ENCODE peak calls at places on chromosomes 12 and 14, in eight cellular contexts. O is left ventricle myocardium inferior; Q is cardiac fibroblast; F is WERI-Rb-1; M is foreskin fibroblast; V is kidney epithelial cell; J is CD8-positive, alpha-beta T cell; W is hepatocyte. G is an unnamed sample.

GRCh38 chr14:96204151-96205058 is at the start of gene BDKRB2:
- DNase-seq in O (peak), Q (peak), F (peak), M (peak), V (peak), J (no peak), W (peak), G (peak)

GRCh38 chr14:24858052-24858451 is 191.9 kb downstream of the STXBP6 start:
- DNase-seq in O (no peak), Q (no peak), F (no peak), M (no peak), V (no peak), J (no peak), W (no peak), G (no peak)

GRCh38 chr12:88185988-88186387 is 43.9 kb downstream of the TMTC3 start:
- DNase-seq in O (no peak), Q (peak), F (no peak), M (peak), V (peak), J (no peak), W (no peak), G (peak)

GRCh38 chr12:15763336-15763735 is 25.9 kb downstream of the EPS8 start:
- DNase-seq in O (no peak), Q (no peak), F (no peak), M (no peak), V (no peak), J (no peak), W (no peak), G (no peak)

GRCh38 chr12:93549174-93549573 is 23.3 kb upstream of the SOCS2 start:
- DNase-seq in O (no peak), Q (no peak), F (no peak), M (no peak), V (no peak), J (no peak), W (no peak), G (no peak)

GRCh38 chr14:101226603-101227425 is 323.3 kb upstream of the RTL1 start:
- DNase-seq in O (no peak), Q (no peak), F (no peak), M (no peak), V (no peak), J (no peak), W (no peak), G (no peak)

GRCh38 chr14:23071244-23071974 is 14.1 kb upstream of the CDH24 start:
- DNase-seq in O (peak), Q (peak), F (peak), M (peak), V (peak), J (peak), W (peak), G (peak)

GRCh38 chr12:87085286-87085685 is 829.1 kb upstream of the MGAT4C start:
- DNase-seq in O (no peak), Q (no peak), F (no peak), M (no peak), V (no peak), J (no peak), W (no peak), G (no peak)

GRCh38 chr14:20501346-20501745 is 4.0 kb upstream of the RNASE10 start:
- DNase-seq in O (no peak), Q (peak), F (no peak), M (peak), V (no peak), J (no peak), W (no peak), G (no peak)

GRCh38 chr12:2578191-2578590 is 216.6 kb upstream of the FKBP4 start:
- DNase-seq in O (no peak), Q (no peak), F (no peak), M (no peak), V (no peak), J (no peak), W (no peak), G (no peak)

GRCh38 chr12:63792333-63792732 is 12.6 kb downstream of the RXYLT1 start:
- DNase-seq in O (no peak), Q (no peak), F (peak), M (no peak), V (no peak), J (no peak), W (no peak), G (no peak)

GRCh38 chr12:6140646-6141045 is 16.2 kb upstream of the VWF start:
- DNase-seq in O (no peak), Q (no peak), F (no peak), M (no peak), V (no peak), J (no peak), W (no peak), G (no peak)

GRCh38 chr12:54030889-54031860 is 1.7 kb upstream of the HOXC5 start:
- DNase-seq in O (no peak), Q (peak), F (no peak), M (no peak), V (no peak), J (no peak), W (peak), G (no peak)

GRCh38 chr12:95766356-95767019 is 24.1 kb downstream of the NTN4 start:
- DNase-seq in O (no peak), Q (no peak), F (no peak), M (no peak), V (no peak), J (no peak), W (no peak), G (no peak)
- TF ChIP-seq CTCF in O (no peak), Q (no peak), F (no peak), M (no peak), V (no peak), J (no peak), W (no peak), G (no peak)

DNA sequence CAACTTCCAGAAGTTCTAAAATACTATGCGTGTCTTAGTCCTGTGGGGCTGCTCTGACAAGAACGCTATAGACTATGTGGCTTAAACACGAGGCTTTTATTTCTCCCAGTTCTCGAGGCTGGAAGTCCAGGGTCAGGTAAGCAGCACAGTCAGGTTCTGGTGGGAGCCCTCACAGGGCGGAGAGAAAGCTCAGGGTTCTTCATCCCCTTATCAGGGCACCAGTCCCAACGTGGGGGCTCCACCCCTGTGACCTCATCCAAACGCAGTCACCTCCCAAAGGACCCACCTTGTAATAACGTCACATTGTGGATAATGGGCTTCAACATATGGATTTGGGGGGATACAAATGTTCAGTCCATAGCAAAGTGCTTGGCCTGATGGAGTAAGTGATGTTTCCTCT is 37.1 kb upstream of the TC2N start:
- DNase-seq in O (no peak), Q (no peak), F (no peak), M (no peak), V (no peak), J (no peak), W (no peak), G (no peak)
- H3K4me3 ChIP-seq in O (no peak), Q (no peak), F (no peak), M (no peak), V (no peak), J (no peak), W (no peak), G (no peak)

DNA sequence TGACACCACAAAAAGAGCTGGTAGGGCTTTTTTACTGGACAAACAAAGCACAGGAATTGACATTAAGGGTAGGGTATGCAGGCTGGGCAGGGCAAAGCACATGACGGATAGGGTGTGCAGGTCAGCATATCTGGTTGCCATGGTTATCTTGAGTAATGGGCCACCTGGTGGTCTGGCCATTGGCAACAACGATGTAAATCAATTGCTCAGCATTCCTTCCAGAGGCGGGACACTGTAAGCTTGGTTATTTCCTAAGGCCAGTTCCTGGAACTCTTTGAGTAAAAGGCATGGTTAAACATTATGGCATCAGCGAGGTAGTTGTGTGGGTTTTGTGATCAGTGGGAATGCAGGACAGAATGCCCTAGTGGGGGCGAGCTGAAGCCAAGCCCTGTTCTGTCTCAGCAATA is 396.9 kb upstream of the PDE3A start:
- DNase-seq in O (no peak), Q (peak), F (no peak), M (no peak), V (peak), J (no peak), W (peak), G (peak)
- TF ChIP-seq CTCF in O (no peak), Q (no peak), F (no peak), M (no peak), V (peak), J (no peak), W (no peak), G (peak)

GRCh38 chr12:57233357-57234232 is 4.1 kb downstream of the SHMT2 start:
- DNase-seq in O (peak), Q (peak), F (no peak), M (no peak), V (no peak), J (peak), W (no peak), G (no peak)

GRCh38 chr12:57232156-57232756 is 2.7 kb downstream of the SHMT2 start:
- DNase-seq in O (no peak), Q (no peak), F (no peak), M (no peak), V (no peak), J (no peak), W (no peak), G (no peak)

GRCh38 chr12:57229634-57230380 is at the start of gene SHMT2:
- DNase-seq in O (peak), Q (peak), F (peak), M (peak), V (peak), J (peak), W (peak), G (peak)

GRCh38 chr12:57230381-57231155 is 1.1 kb downstream of the SHMT2 start:
- DNase-seq in O (peak), Q (no peak), F (no peak), M (no peak), V (no peak), J (peak), W (no peak), G (no peak)

DNA sequence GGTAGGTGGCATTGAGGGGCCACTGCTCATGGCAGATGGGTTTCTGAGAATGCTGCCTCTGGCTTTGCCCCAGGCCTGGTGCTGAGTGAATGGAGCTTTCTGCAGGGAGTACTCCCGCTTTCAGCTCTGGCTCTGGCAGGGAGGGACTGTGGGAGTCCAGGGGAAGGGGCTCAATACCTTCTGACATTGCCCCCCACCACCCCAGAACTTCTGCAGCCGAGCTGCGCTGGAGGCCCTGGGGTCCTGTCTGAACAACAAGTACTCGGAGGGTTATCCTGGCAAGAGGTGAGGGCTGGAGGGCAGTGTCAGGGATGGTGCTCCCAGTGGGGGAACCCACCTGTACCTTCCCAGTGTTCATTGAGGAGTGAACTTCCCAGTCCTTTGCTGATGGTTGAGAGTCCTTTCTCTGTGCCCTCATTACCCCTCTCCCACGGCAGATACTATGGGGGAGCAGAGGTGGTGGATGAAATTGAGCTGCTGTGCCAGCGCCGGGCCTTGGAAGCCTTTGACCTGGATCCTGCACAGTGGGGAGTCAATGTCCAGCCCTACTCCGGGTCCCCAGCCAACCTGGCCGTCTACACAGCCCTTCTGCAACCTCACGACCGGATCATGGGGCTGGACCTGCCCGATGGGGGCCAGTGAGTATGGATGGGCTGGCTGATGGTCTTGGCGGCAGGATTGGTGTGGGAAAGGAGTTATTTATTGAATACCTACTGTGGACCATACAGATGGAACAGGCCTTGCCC is 1.9 kb downstream of the SHMT2 start:
- DNase-seq in O (peak), Q (no peak), F (no peak), M (no peak), V (no peak), J (peak), W (no peak), G (no peak)
- H3K4me3 ChIP-seq in O (peak), Q (peak), F (no peak), M (peak), V (no peak), J (no peak), W (no peak), G (no peak)

GRCh38 chr12:103627189-103627855 is 40.2 kb downstream of the STAB2 start:
- DNase-seq in O (peak), Q (no peak), F (no peak), M (no peak), V (no peak), J (no peak), W (no peak), G (no peak)

GRCh38 chr12:103623716-103624115 is 36.6 kb downstream of the STAB2 start:
- DNase-seq in O (no peak), Q (no peak), F (no peak), M (no peak), V (no peak), J (no peak), W (no peak), G (no peak)

DNA sequence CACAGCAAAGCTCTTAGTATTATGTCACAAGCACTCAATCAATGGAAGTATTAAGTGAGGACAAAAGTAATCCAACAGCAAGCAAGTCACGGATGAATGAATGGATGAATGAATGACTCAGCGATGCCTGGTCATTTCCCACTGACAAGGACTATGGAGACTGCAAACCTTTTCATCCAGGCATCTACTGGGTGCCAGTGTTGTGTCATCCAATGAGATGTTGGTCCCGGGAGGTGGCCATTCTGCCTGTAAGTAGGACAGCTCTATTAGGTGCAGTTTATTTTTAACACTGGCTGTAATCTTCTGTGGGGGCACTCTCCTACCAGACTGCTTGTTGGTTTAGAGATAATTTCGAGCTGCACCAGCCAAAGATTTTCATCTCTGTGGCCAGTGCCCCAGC is 39.4 kb downstream of the STAB2 start:
- DNase-seq in O (peak), Q (no peak), F (peak), M (peak), V (peak), J (no peak), W (peak), G (peak)
- TF ChIP-seq CTCF in O (peak), Q (no peak), F (peak), M (no peak), V (peak), J (no peak), W (peak), G (peak)

GRCh38 chr12:102479099-102479887 is 1.1 kb downstream of the IGF1 start:
- DNase-seq in O (no peak), Q (no peak), F (no peak), M (no peak), V (no peak), J (no peak), W (peak), G (no peak)
- H3K4me3 ChIP-seq in O (peak), Q (no peak), F (no peak), M (peak), V (no peak), J (peak), W (peak), G (no peak)

GRCh38 chr12:106914796-106915634 is 40.7 kb upstream of the TMEM263 start:
- DNase-seq in O (no peak), Q (no peak), F (no peak), M (no peak), V (no peak), J (no peak), W (no peak), G (no peak)

GRCh38 chr12:106919910-106920544 is 35.7 kb upstream of the TMEM263 start:
- DNase-seq in O (no peak), Q (peak), F (no peak), M (peak), V (no peak), J (no peak), W (peak), G (peak)

GRCh38 chr12:106915635-106916026 is 40.1 kb upstream of the TMEM263 start:
- DNase-seq in O (no peak), Q (no peak), F (no peak), M (no peak), V (no peak), J (no peak), W (no peak), G (no peak)

GRCh38 chr12:106917503-106917902 is 38.2 kb upstream of the TMEM263 start:
- DNase-seq in O (no peak), Q (peak), F (no peak), M (no peak), V (no peak), J (no peak), W (no peak), G (no peak)

GRCh38 chr12:106918746-106919145 is 37.0 kb upstream of the TMEM263 start:
- DNase-seq in O (no peak), Q (peak), F (peak), M (no peak), V (no peak), J (no peak), W (peak), G (no peak)
- TF ChIP-seq CTCF in O (peak), Q (peak), F (peak), M (peak), V (peak), J (no peak), W (peak), G (peak)

GRCh38 chr12:25386823-25387134 is 136.1 kb upstream of the KRAS start:
- DNase-seq in O (no peak), Q (no peak), F (no peak), M (peak), V (no peak), J (no peak), W (no peak), G (no peak)
- H3K4me3 ChIP-seq in O (peak), Q (peak), F (peak), M (peak), V (peak), J (peak), W (peak), G (peak)

G was measured in epithelial cell of proximal tubule.